ENCODE peak calls at places on chromosomes 12 and 14, in five cellular contexts. Z, F, D, L and U are unnamed samples.

GRCh38 chr12:86914716-86915115 is 658.5 kb upstream of the MGAT4C start:
- DNase-seq in Z (peak; percentile 1), F (no peak), D (no peak), L (no peak), U (peak; percentile 39)

GRCh38 chr12:106247731-106248176 is at the start of gene CKAP4:
- DNase-seq in Z (peak; percentile 30), F (no peak), D (peak; percentile 35), L (no peak), U (no peak)

GRCh38 chr12:97960741-97961608 is 498.4 kb downstream of the RMST start:
- DNase-seq in Z (peak; percentile 14), F (peak; percentile 64), D (peak; percentile 6), L (peak; percentile 3), U (peak; percentile 8)

GRCh38 chr12:108324678-108325358 is 14.3 kb downstream of the CMKLR1 start:
- DNase-seq in Z (no peak), F (no peak), D (no peak), L (no peak), U (no peak)

GRCh38 chr14:101469382-101470251 is 91.7 kb upstream of the DIO3 start:
- DNase-seq in Z (no peak), F (peak; percentile 33), D (no peak), L (no peak), U (no peak)

GRCh38 chr14:31300296-31300695 is 92.7 kb upstream of the HECTD1 start:
- DNase-seq in Z (no peak), F (no peak), D (no peak), L (no peak), U (no peak)

GRCh38 chr14:89767861-89768268 is 186.7 kb downstream of the EFCAB11 start:
- DNase-seq in Z (peak; percentile 38), F (no peak), D (peak; percentile 6), L (peak; percentile 65), U (peak; percentile 43)

GRCh38 chr14:104826197-104826857 is 25.4 kb downstream of the ZBTB42 start:
- DNase-seq in Z (peak; percentile 65), F (peak; percentile 100), D (peak; percentile 87), L (no peak), U (peak; percentile 47)

GRCh38 chr12:85874064-85874463 is at the start of gene NTS:
- DNase-seq in Z (no peak), F (no peak), D (no peak), L (no peak), U (no peak)

GRCh38 chr12:45409966-45410365 is 194.1 kb downstream of the ANO6 start:
- DNase-seq in Z (no peak), F (no peak), D (no peak), L (no peak), U (no peak)

GRCh38 chr12:95574799-95575452 is 23.6 kb upstream of the USP44 start:
- DNase-seq in Z (peak; percentile 31), F (no peak), D (peak; percentile 27), L (no peak), U (peak; percentile 49)

GRCh38 chr12:52294803-52295202 is 3.5 kb upstream of the KRT81 start:
- DNase-seq in Z (no peak), F (no peak), D (no peak), L (no peak), U (no peak)

GRCh38 chr12:9697619-9698018 is 28.1 kb downstream of the CLEC2D start:
- DNase-seq in Z (no peak), F (no peak), D (no peak), L (no peak), U (no peak)

GRCh38 chr14:71728386-71728785 is 203.8 kb upstream of the RGS6 start:
- DNase-seq in Z (no peak), F (no peak), D (no peak), L (no peak), U (no peak)

GRCh38 chr14:21647380-21647779 is 6.3 kb upstream of the OR4E2 start:
- DNase-seq in Z (no peak), F (no peak), D (no peak), L (no peak), U (no peak)

GRCh38 chr12:18564306-18564705 is 173.5 kb downstream of the PLCZ1 start:
- DNase-seq in Z (no peak), F (no peak), D (no peak), L (no peak), U (no peak)

GRCh38 chr12:54132979-54133378 is 55.8 kb downstream of the SMUG1 start:
- DNase-seq in Z (no peak), F (no peak), D (no peak), L (no peak), U (no peak)

GRCh38 chr14:71454010-71454409 is 478.2 kb upstream of the RGS6 start:
- DNase-seq in Z (no peak), F (no peak), D (no peak), L (no peak), U (no peak)

GRCh38 chr14:67630938-67631337 is 11.2 kb downstream of the ARG2 start:
- DNase-seq in Z (no peak), F (no peak), D (no peak), L (no peak), U (no peak)

GRCh38 chr14:21317433-21317832 is 37.5 kb downstream of the RPGRIP1 start:
- DNase-seq in Z (no peak), F (no peak), D (no peak), L (no peak), U (no peak)

GRCh38 chr12:56221233-56221756 is 427 bp downstream of the RNF41 start:
- DNase-seq in Z (no peak), F (peak; percentile 65), D (no peak), L (no peak), U (no peak)

DNA sequence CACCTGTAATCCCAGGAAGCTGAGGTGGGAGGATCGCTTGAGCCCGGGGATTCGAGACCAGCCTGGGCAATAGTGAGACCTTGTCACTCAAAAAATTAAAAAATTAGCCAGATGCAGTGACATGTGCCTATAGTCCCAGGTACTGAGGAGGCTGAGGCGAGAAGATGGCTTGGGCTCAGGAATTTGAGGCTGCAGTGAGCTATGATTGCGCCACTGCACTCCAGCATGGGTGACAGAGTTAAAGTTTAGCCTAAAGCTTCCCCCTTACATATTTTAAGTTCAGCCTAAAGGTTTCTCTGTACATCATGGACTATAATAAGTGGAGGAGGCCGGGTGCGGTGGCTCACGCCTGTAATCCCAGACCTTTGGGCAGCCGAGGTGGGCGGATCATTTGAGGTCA is 70.1 kb downstream of the SPRING1 start:
- DNase-seq in Z (no peak), F (no peak), D (no peak), L (no peak), U (no peak)
- TF ChIP-seq YY1 in Z (no peak), F (no peak), D (no peak), L (no peak), U (no peak)

DNA sequence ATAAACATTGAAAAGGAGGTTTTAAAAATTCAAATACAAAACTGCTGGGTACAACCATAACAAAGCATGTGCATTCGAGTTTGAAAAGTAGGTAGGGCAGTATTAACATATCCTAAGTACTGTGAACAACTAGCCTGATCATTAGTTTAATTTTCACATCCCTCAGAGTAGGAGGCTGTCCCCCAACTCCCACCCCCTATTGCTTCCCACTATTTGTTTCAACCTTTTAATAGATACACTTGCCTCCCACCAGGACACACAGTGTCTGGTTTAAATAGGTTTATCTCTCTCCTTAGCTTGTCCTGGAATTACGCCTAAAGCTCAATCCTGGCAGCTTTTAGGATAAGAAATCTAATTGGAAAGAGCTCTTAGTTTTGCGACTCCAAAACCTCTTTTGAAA is 2.1 kb downstream of the TAOK3 start:
- DNase-seq in Z (no peak), F (no peak), D (no peak), L (no peak), U (no peak)
- H3K4me2 ChIP-seq in Z (peak overlapping the region; percentile 68), F (peak overlapping the region; percentile 74), D (peak overlapping the region; percentile 36), L (peak overlapping the region; percentile 81), U (no peak overlapping the region)

GRCh38 chr12:68303850-68304249 is 28.3 kb downstream of the MDM1 start:
- DNase-seq in Z (no peak), F (no peak), D (no peak), L (no peak), U (no peak)

GRCh38 chr12:68310370-68310769 is 21.8 kb downstream of the MDM1 start:
- DNase-seq in Z (no peak), F (no peak), D (no peak), L (no peak), U (no peak)

GRCh38 chr12:68305278-68305677 is 26.9 kb downstream of the MDM1 start:
- DNase-seq in Z (no peak), F (no peak), D (no peak), L (peak; percentile 39), U (no peak)

GRCh38 chr12:68304626-68305025 is 27.5 kb downstream of the MDM1 start:
- DNase-seq in Z (no peak), F (no peak), D (no peak), L (no peak), U (no peak)

DNA sequence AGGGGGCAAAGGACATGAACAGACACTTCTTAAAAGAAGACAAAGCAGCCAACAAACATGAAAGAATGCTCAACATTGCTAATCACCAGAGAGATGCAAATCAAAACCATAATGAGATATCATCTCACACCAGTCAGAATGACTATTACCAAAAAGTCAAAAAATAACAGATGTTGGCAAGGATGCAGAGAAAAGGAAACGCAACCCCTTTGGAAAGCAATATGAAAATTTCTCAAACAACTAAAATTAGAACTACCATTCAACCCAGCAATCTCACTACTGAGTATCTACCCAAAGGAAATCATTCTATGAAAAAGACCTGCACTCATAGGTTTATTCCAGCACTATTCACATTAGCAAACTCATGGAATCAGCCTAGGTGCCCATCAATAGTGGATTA is 25.6 kb downstream of the MDM1 start:
- DNase-seq in Z (no peak), F (no peak), D (no peak), L (peak; percentile 30), U (no peak)
- TF ChIP-seq ZNF274 in Z (no peak), F (no peak), D (no peak), L (no peak), U (no peak)

GRCh38 chr12:57623385-57623784 is 9.6 kb downstream of the B4GALNT1 start:
- DNase-seq in Z (no peak), F (no peak), D (no peak), L (no peak), U (no peak)

GRCh38 chr12:57620936-57621496 is 9.8 kb downstream of the ARHGEF25 start:
- DNase-seq in Z (no peak), F (peak; percentile 68), D (no peak), L (no peak), U (no peak)

GRCh38 chr12:57620245-57620935 is 9.2 kb downstream of the ARHGEF25 start:
- DNase-seq in Z (no peak), F (peak; percentile 50), D (no peak), L (no peak), U (no peak)

GRCh38 chr12:57622293-57623245 is 10.4 kb downstream of the B4GALNT1 start:
- DNase-seq in Z (no peak), F (no peak), D (peak; percentile 73), L (no peak), U (no peak)

DNA sequence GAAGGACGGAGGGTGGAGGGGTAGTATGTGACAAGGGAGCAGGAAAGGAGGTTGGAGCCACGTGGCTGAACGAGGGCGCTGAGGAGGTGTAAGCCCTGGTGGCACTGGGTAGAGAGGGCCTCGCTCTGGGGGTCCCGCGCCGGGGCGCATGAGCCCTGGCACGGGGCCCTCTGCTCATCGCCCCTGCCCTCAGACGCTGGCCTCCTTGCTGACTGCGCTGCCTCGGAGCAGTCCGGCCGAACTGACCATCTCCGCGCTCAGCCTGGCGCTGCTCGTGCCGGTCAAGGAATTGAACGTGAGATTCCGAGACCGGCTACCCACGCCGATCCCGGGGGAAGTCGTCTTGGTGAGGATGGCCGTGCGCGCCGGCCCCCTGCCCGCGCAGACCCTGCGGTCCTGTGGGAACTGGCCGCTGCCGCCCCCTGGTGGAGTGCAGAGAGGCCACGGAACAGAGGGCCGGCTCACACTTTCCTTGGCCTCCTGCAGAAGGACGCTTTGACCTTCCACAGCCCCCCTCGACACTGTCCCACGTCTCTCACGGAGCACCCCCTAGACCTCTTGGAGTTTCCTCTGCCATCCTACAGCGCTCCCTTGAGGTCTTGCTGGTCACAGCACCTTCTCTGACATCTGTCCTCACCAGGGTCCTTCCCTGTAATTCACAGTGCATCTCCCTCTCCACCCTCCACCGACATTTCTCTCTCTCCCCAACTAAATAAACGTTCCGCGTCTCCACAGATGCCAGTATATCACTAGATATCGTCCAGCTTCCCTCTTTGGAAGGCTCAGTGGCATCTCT is 10.5 kb downstream of the ARHGEF25 start:
- DNase-seq in Z (no peak), F (peak; percentile 87), D (peak; percentile 87), L (no peak), U (peak; percentile 15)
- TF ChIP-seq YY1 in Z (no peak), F (no peak), D (no peak), L (peak; percentile 45), U (no peak)